ENCODE peak calls at places on chromosomes 13 and 19, in eight cellular contexts. O is AG10803, U is hepatocyte, W is psoas muscle, K is body of pancreas, P is HepG2, Q is GM23338, Z is AG09309. R is an unnamed sample.

GRCh38 chr13:34430294-34430693 is 511.8 kb upstream of the NBEA start:
- DNase-seq in O (peak; percentile 83), U (no peak), W (no peak), K (no peak), P (no peak), Q (no peak), Z (no peak), R (peak; percentile 26)

GRCh38 chr13:110278859-110279258 is 28.1 kb downstream of the COL4A1 start:
- DNase-seq in O (no peak), U (no peak), W (no peak), K (no peak), P (no peak), Q (no peak), Z (no peak), R (no peak)

GRCh38 chr13:44386932-44387556 is 13.4 kb downstream of the SERP2 start:
- DNase-seq in O (no peak), U (no peak), W (no peak), K (no peak), P (no peak), Q (no peak), Z (no peak), R (no peak)

GRCh38 chr19:12293771-12294307 is 844 bp downstream of the ZNF44 start:
- DNase-seq in O (peak; percentile 54), U (peak; percentile 94), W (peak; percentile 77), K (peak; percentile 87), P (peak; percentile 93), Q (peak; percentile 85), Z (peak; percentile 1), R (no peak)

GRCh38 chr13:109790071-109790470 is 3.7 kb upstream of the IRS2 start:
- DNase-seq in O (peak; percentile 82), U (no peak), W (no peak), K (no peak), P (no peak), Q (no peak), Z (no peak), R (no peak)

GRCh38 chr19:47511681-47512080 is 3.2 kb downstream of the NAPA start:
- DNase-seq in O (peak; percentile 46), U (no peak), W (peak; percentile 73), K (no peak), P (no peak), Q (no peak), Z (no peak), R (no peak)

GRCh38 chr13:51396352-51396751 is 56.5 kb downstream of the INTS6 start:
- DNase-seq in O (peak; percentile 53), U (no peak), W (no peak), K (no peak), P (no peak), Q (no peak), Z (peak; percentile 13), R (peak; percentile 20)

GRCh38 chr13:92221916-92222315 is 823.5 kb downstream of the GPC5 start:
- DNase-seq in O (no peak), U (peak; percentile 7), W (no peak), K (no peak), P (no peak), Q (no peak), Z (no peak), R (no peak)

GRCh38 chr13:111789011-111789410 is 277.9 kb upstream of the SOX1 start:
- DNase-seq in O (no peak), U (no peak), W (no peak), K (no peak), P (no peak), Q (no peak), Z (no peak), R (no peak)

GRCh38 chr13:97122381-97122996 is 99.6 kb upstream of the MBNL2 start:
- DNase-seq in O (peak; percentile 70), U (no peak), W (no peak), K (no peak), P (no peak), Q (no peak), Z (no peak), R (peak; percentile 40)

GRCh38 chr13:58080806-58081205 is 449.3 kb downstream of the PCDH17 start:
- DNase-seq in O (no peak), U (no peak), W (no peak), K (no peak), P (no peak), Q (peak; percentile 72), Z (no peak), R (no peak)

GRCh38 chr19:5863030-5863665 is 7.2 kb downstream of the FUT5 start:
- DNase-seq in O (no peak), U (no peak), W (no peak), K (no peak), P (no peak), Q (no peak), Z (no peak), R (no peak)

GRCh38 chr19:1269478-1270167 is 491 bp downstream of the CIRBP start:
- DNase-seq in O (peak; percentile 91), U (peak; percentile 94), W (peak; percentile 96), K (peak; percentile 88), P (peak; percentile 66), Q (peak; percentile 81), Z (no peak), R (peak; percentile 67)

GRCh38 chr19:41555752-41556151 is 20.2 kb upstream of the CEACAM21 start:
- DNase-seq in O (no peak), U (no peak), W (no peak), K (no peak), P (no peak), Q (no peak), Z (no peak), R (no peak)
- H3K4me3 ChIP-seq in O (no peak overlapping the region), U (no peak overlapping the region), W (no peak overlapping the region), K (no peak overlapping the region), P (no peak overlapping the region), Q (no peak overlapping the region), Z (no peak overlapping the region), R (no peak overlapping the region)

DNA sequence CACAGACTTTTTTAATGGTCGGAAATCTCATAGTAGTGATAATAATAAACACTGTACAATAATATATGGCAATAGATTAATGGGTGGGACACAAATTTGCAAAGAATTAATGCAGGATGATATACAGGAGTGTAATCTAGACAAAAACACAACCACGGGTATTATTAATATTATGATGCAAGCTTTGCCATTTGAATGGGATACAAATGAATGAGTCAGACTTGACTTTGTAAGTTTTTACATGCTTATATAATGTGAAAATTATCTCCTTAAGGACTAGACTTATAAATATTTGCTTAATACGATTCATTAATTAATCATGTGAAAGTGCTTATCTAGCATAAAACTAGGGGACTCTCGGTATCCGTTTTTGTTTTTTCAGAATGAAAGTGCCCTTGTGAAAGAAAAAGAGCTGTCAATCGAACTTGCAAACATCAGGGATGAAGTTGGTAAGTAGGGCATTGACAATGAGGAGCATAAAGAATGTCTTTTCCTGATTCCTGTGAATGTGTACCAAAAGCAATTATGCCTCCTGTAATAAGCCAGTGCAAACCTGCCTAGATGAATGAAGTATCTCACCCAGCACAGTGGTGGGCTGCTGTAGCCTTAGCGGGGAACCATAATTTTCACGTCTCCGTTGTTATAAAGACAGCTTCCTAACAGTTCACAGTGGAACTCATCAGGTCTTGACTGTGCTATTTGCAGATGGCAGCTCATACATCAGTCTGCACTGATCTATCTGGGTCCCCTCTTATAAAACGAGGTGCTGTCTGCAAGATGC is 155.7 kb downstream of the SLC7A1 start:
- DNase-seq in O (no peak), U (no peak), W (no peak), K (no peak), P (no peak), Q (no peak), Z (no peak), R (no peak)
- H3K4me3 ChIP-seq in O (no peak overlapping the region), U (no peak overlapping the region), W (no peak overlapping the region), K (no peak overlapping the region), P (no peak overlapping the region), Q (no peak overlapping the region), Z (no peak overlapping the region), R (no peak overlapping the region)

GRCh38 chr19:2524840-2525723 is 49.2 kb downstream of the GADD45B start:
- DNase-seq in O (peak; percentile 68), U (peak; percentile 84), W (peak; percentile 81), K (no peak), P (peak; percentile 68), Q (peak; percentile 43), Z (no peak), R (no peak)

GRCh38 chr19:2527716-2528115 is 51.8 kb downstream of the GADD45B start:
- DNase-seq in O (no peak), U (no peak), W (no peak), K (no peak), P (no peak), Q (no peak), Z (no peak), R (no peak)

GRCh38 chr19:2527171-2527570 is 51.2 kb downstream of the GADD45B start:
- DNase-seq in O (no peak), U (no peak), W (no peak), K (no peak), P (no peak), Q (no peak), Z (no peak), R (no peak)

GRCh38 chr19:2524361-2524839 is 48.5 kb downstream of the GADD45B start:
- DNase-seq in O (no peak), U (no peak), W (no peak), K (no peak), P (no peak), Q (no peak), Z (no peak), R (no peak)

DNA sequence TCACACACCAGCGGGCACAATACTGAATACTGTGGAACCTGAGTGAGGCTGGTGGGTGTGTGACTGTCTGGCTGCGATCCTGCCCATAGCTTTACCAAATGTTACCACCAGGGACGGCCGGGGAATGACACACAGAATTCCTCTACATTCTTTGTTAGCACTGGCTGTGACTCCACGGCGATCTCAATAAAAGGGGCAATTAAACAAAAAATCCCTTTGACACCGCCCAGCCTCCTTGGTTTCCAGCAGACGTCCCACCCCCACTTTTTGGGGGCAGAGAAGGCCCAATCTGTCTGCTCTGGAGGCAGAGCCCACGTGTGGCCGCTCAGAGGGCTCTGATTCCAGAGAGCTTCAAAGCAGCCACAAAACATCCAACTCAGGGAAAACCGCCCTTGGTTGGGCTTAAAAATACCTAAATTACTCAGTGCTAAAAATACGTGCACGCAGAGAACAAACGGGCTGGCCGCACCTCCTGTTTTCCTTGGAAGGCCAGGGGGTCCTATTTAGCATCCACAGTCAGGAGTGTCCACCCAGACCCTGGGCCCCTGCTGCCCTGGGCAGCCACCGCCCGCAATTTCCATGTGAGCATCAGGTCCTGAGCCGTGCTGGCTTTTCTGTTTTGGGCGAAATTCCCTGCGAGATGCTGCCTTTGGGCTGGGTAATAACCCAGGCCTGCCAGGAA is 47.8 kb downstream of the GADD45B start:
- DNase-seq in O (peak; percentile 83), U (no peak), W (no peak), K (no peak), P (no peak), Q (peak; percentile 60), Z (no peak), R (no peak)
- H3K4me3 ChIP-seq in O (peak overlapping the region; percentile 13), U (no peak overlapping the region), W (no peak overlapping the region), K (no peak overlapping the region), P (no peak overlapping the region), Q (no peak overlapping the region), Z (peak overlapping the region; percentile 3), R (no peak overlapping the region)

DNA sequence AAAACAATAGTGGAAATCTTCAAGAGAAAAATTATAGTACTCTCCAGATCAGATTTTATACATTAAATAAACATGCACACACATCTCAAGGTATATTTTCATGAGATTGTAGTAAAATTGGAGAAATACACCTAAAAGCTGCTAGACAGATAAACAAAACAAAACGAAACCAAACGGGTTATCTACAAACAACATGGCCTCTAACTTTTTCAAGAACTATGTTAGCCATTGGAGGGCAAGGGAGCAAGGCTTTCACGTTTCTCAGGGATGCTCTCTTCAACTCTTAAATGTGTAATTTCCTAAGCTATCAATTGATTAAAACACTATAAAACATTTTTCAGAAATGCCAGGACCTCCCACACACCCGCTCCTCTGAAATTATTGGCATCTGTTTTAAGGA is 1262.4 kb upstream of the PCDH20 start:
- DNase-seq in O (no peak), U (no peak), W (no peak), K (no peak), P (no peak), Q (no peak), Z (no peak), R (no peak)
- H3K4me3 ChIP-seq in O (no peak overlapping the region), U (no peak overlapping the region), W (no peak overlapping the region), K (no peak overlapping the region), P (no peak overlapping the region), Q (no peak overlapping the region), Z (no peak overlapping the region), R (no peak overlapping the region)